ENCODE peak calls at places on chromosomes 16 and 17, in eight cellular contexts. One of them, this sample, is unnamed.

GRCh38 chr17:5516060-5516792 is 29.9 kb downstream of the MIS12 start:
- DNase-seq in tibial nerve: no peak
- DNase-seq in ovary: no peak
- DNase-seq in stomach: no peak
- DNase-seq in transverse colon: no peak
- DNase-seq in K562: peak; percentile 15
- DNase-seq in A549: peak; percentile 84
- DNase-seq in GM12878: no peak
- DNase-seq in this sample: no peak

GRCh38 chr16:51820176-51820575 is 669.1 kb upstream of the SALL1 start:
- DNase-seq in A549: no peak
- DNase-seq in ovary: no peak
- DNase-seq in stomach: no peak
- DNase-seq in tibial nerve: no peak
- DNase-seq in K562: no peak
- DNase-seq in GM12878: no peak
- DNase-seq in transverse colon: no peak
- DNase-seq in this sample: no peak

GRCh38 chr17:61289408-61290385 is 109.9 kb upstream of the TBX2 start:
- DNase-seq in tibial nerve: no peak
- DNase-seq in GM12878: no peak
- DNase-seq in A549: no peak
- DNase-seq in ovary: no peak
- DNase-seq in transverse colon: no peak
- DNase-seq in K562: no peak
- DNase-seq in stomach: no peak
- DNase-seq in this sample: no peak

GRCh38 chr17:72117470-72117747 is 3.4 kb upstream of the SOX9 start:
- DNase-seq in A549: no peak
- DNase-seq in stomach: no peak
- DNase-seq in GM12878: no peak
- DNase-seq in tibial nerve: no peak
- DNase-seq in transverse colon: no peak
- DNase-seq in K562: no peak
- DNase-seq in ovary: no peak
- DNase-seq in this sample: no peak

GRCh38 chr17:63911657-63912100 is 621 bp upstream of the CSHL1 start:
- DNase-seq in transverse colon: peak; percentile 44
- DNase-seq in K562: peak; percentile 79
- DNase-seq in GM12878: no peak
- DNase-seq in A549: peak; percentile 63
- DNase-seq in tibial nerve: no peak
- DNase-seq in ovary: peak; percentile 50
- DNase-seq in stomach: peak; percentile 40
- DNase-seq in this sample: no peak

GRCh38 chr17:6450926-6451717 is 6.9 kb downstream of the PIMREG start:
- DNase-seq in A549: no peak
- DNase-seq in stomach: no peak
- DNase-seq in transverse colon: no peak
- DNase-seq in tibial nerve: no peak
- DNase-seq in GM12878: no peak
- DNase-seq in ovary: no peak
- DNase-seq in K562: no peak
- DNase-seq in this sample: no peak

GRCh38 chr16:70481929-70482536 is 27.6 kb downstream of the FCSK start:
- DNase-seq in tibial nerve: no peak
- DNase-seq in GM12878: no peak
- DNase-seq in K562: no peak
- DNase-seq in stomach: no peak
- DNase-seq in A549: no peak
- DNase-seq in transverse colon: no peak
- DNase-seq in ovary: no peak
- DNase-seq in this sample: no peak

GRCh38 chr17:59423137-59423703 is 91.8 kb downstream of the YPEL2 start:
- DNase-seq in ovary: no peak
- DNase-seq in stomach: no peak
- DNase-seq in GM12878: no peak
- DNase-seq in transverse colon: no peak
- DNase-seq in tibial nerve: no peak
- DNase-seq in K562: peak; percentile 79
- DNase-seq in A549: peak; percentile 42
- DNase-seq in this sample: no peak

GRCh38 chr16:57479422-57480126 is 6.7 kb downstream of the DOK4 start:
- DNase-seq in K562: no peak
- DNase-seq in ovary: peak; percentile 59
- DNase-seq in tibial nerve: no peak
- DNase-seq in A549: no peak
- DNase-seq in GM12878: no peak
- DNase-seq in stomach: peak; percentile 66
- DNase-seq in transverse colon: peak; percentile 79
- DNase-seq in this sample: no peak

GRCh38 chr17:19470529-19471261 is 59.7 kb downstream of the RNF112 start:
- DNase-seq in A549: no peak
- DNase-seq in stomach: peak; percentile 35
- DNase-seq in K562: no peak
- DNase-seq in transverse colon: peak; percentile 63
- DNase-seq in tibial nerve: peak; percentile 67
- DNase-seq in GM12878: no peak
- DNase-seq in ovary: peak; percentile 69
- DNase-seq in this sample: peak; percentile 76

GRCh38 chr17:29749045-29749825 is 126.5 kb upstream of the CORO6 start:
- DNase-seq in tibial nerve: no peak
- DNase-seq in A549: no peak
- DNase-seq in transverse colon: no peak
- DNase-seq in stomach: no peak
- DNase-seq in K562: no peak
- DNase-seq in GM12878: no peak
- DNase-seq in ovary: no peak
- DNase-seq in this sample: no peak

GRCh38 chr17:29748400-29748799 is 125.7 kb upstream of the CORO6 start:
- DNase-seq in tibial nerve: no peak
- DNase-seq in transverse colon: no peak
- DNase-seq in A549: no peak
- DNase-seq in stomach: no peak
- DNase-seq in ovary: no peak
- DNase-seq in GM12878: no peak
- DNase-seq in K562: no peak
- DNase-seq in this sample: no peak

GRCh38 chr17:29747660-29748059 is 124.9 kb upstream of the CORO6 start:
- DNase-seq in tibial nerve: no peak
- DNase-seq in K562: no peak
- DNase-seq in transverse colon: no peak
- DNase-seq in stomach: no peak
- DNase-seq in ovary: no peak
- DNase-seq in GM12878: no peak
- DNase-seq in A549: no peak
- DNase-seq in this sample: no peak

GRCh38 chr17:29744121-29744520 is 121.4 kb upstream of the CORO6 start:
- DNase-seq in stomach: no peak
- DNase-seq in GM12878: no peak
- DNase-seq in tibial nerve: no peak
- DNase-seq in K562: no peak
- DNase-seq in transverse colon: no peak
- DNase-seq in ovary: no peak
- DNase-seq in A549: no peak
- DNase-seq in this sample: no peak

DNA sequence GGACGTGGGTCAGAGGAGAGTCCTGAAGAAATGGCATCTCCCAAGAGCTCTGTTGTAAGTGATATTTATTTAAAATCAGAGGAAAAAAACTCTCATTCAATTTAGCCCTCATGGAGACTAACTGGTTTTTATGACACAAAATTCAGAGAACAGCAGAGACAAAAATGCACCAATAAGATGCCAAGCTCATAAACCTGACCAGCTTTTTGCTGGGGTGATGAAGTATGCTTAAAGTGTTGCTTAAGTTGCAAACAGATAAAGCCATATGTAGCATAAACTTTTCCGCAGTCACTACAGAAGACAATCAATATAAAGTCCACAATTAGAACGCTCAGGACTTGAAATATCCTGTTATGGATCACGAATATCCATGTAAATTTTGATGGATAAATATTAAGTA is 124.0 kb upstream of the CORO6 start:
- DNase-seq in stomach: no peak
- DNase-seq in GM12878: no peak
- DNase-seq in A549: no peak
- DNase-seq in K562: no peak
- DNase-seq in tibial nerve: no peak
- DNase-seq in transverse colon: no peak
- DNase-seq in ovary: no peak
- DNase-seq in this sample: no peak
- TF ChIP-seq EP300 in stomach: no peak
- TF ChIP-seq EP300 in GM12878: no peak
- TF ChIP-seq EP300 in A549: no peak
- TF ChIP-seq EP300 in K562: no peak
- TF ChIP-seq EP300 in tibial nerve: no peak
- TF ChIP-seq EP300 in transverse colon: no peak
- TF ChIP-seq EP300 in ovary: no peak
- TF ChIP-seq EP300 in this sample: no peak

GRCh38 chr16:19879241-19879792 is 5.3 kb downstream of the GPRC5B start:
- DNase-seq in GM12878: no peak
- DNase-seq in ovary: no peak
- DNase-seq in stomach: no peak
- DNase-seq in K562: no peak
- DNase-seq in tibial nerve: no peak
- DNase-seq in transverse colon: no peak
- DNase-seq in A549: no peak
- DNase-seq in this sample: no peak
- TF ChIP-seq EP300 in GM12878: no peak
- TF ChIP-seq EP300 in ovary: no peak
- TF ChIP-seq EP300 in stomach: no peak
- TF ChIP-seq EP300 in K562: no peak
- TF ChIP-seq EP300 in tibial nerve: no peak
- TF ChIP-seq EP300 in transverse colon: no peak
- TF ChIP-seq EP300 in A549: no peak
- TF ChIP-seq EP300 in this sample: no peak

DNA sequence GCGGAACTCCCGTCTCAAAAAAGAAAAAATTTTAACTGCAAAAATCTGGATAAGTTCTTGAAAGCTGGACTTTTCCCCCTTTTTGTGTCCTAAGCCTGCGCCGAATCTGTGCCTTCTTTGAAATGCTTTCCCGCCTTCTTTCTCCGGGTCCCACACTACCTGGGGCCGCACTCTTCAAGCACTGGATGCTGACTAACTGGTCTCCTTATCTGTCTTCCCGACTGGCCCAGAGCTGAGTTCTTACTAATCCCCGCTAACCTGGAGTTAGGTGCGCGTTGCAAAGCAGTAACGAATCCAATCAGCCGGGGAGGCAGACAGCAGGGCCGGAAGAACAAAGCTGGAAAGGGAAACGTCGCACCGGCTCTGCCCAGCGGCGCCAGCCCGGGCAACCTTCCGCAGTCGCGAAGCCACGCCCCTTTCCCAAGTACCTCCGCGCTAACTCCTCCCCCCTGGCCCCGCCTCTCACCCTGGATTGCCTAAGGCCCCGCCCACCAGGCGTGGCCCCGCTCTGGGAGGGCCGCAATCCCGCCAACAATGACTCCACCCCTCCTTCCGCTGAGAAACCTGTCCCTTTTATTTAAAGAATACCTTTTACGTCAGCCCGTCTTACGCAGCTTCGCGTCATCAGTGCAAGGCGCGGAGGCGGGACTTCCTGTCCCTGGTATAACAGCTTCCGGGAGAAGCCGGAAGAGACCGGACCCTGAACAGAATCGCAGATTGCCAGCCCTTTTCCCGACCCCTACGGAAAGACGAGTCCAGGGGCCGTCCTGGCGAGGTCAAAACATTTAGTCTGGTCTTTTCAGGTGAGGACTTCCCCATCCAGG is at the start of gene TMUB2:
- DNase-seq in A549: peak; percentile 100
- DNase-seq in tibial nerve: peak; percentile 99
- DNase-seq in transverse colon: peak; percentile 100
- DNase-seq in ovary: peak; percentile 99
- DNase-seq in K562: peak; percentile 99
- DNase-seq in GM12878: peak; percentile 98
- DNase-seq in stomach: peak; percentile 100
- DNase-seq in this sample: peak; percentile 99
- TF ChIP-seq EP300 in A549: no peak
- TF ChIP-seq EP300 in tibial nerve: peak; percentile 98
- TF ChIP-seq EP300 in transverse colon: peak; percentile 20
- TF ChIP-seq EP300 in ovary: peak; percentile 80
- TF ChIP-seq EP300 in K562: no peak
- TF ChIP-seq EP300 in GM12878: no peak
- TF ChIP-seq EP300 in stomach: no peak
- TF ChIP-seq EP300 in this sample: no peak

GRCh38 chr16:998615-999014 is 17.0 kb downstream of the SOX8 start:
- DNase-seq in tibial nerve: no peak
- DNase-seq in ovary: no peak
- DNase-seq in GM12878: no peak
- DNase-seq in A549: no peak
- DNase-seq in stomach: no peak
- DNase-seq in K562: no peak
- DNase-seq in transverse colon: no peak
- DNase-seq in this sample: peak; percentile 69

GRCh38 chr16:996672-997071 is 15.1 kb downstream of the SOX8 start:
- DNase-seq in A549: no peak
- DNase-seq in GM12878: no peak
- DNase-seq in ovary: no peak
- DNase-seq in transverse colon: no peak
- DNase-seq in tibial nerve: no peak
- DNase-seq in stomach: no peak
- DNase-seq in K562: no peak
- DNase-seq in this sample: no peak

GRCh38 chr16:997440-998051 is 16.0 kb downstream of the SOX8 start:
- DNase-seq in K562: no peak
- DNase-seq in GM12878: no peak
- DNase-seq in A549: peak; percentile 72
- DNase-seq in transverse colon: peak; percentile 26
- DNase-seq in ovary: no peak
- DNase-seq in tibial nerve: no peak
- DNase-seq in stomach: peak; percentile 72
- DNase-seq in this sample: peak; percentile 83

GRCh38 chr16:999677-1000076 is 18.1 kb downstream of the SOX8 start:
- DNase-seq in stomach: no peak
- DNase-seq in K562: no peak
- DNase-seq in transverse colon: no peak
- DNase-seq in ovary: no peak
- DNase-seq in A549: no peak
- DNase-seq in tibial nerve: no peak
- DNase-seq in GM12878: no peak
- DNase-seq in this sample: peak; percentile 62

GRCh38 chr16:998211-998610 is 16.6 kb downstream of the SOX8 start:
- DNase-seq in GM12878: no peak
- DNase-seq in ovary: no peak
- DNase-seq in K562: no peak
- DNase-seq in tibial nerve: no peak
- DNase-seq in stomach: no peak
- DNase-seq in A549: no peak
- DNase-seq in transverse colon: no peak
- DNase-seq in this sample: peak; percentile 66
- TF ChIP-seq EP300 in GM12878: no peak
- TF ChIP-seq EP300 in ovary: no peak
- TF ChIP-seq EP300 in K562: no peak
- TF ChIP-seq EP300 in tibial nerve: no peak
- TF ChIP-seq EP300 in stomach: no peak
- TF ChIP-seq EP300 in A549: no peak
- TF ChIP-seq EP300 in transverse colon: no peak
- TF ChIP-seq EP300 in this sample: no peak

This sample was measured in upper lobe of left lung.